ENCODE peak calls at places on chromosomes 1 and 21, in seven cellular contexts. K is tibial artery, D is mesenchymal stem cell, S is cardiac muscle cell, Z is fibroblast of lung, U is uterus, X is caudate nucleus. Q is an unnamed sample.

GRCh38 chr1:111596499-111596898 is 23.1 kb upstream of the RAP1A start:
- DNase-seq in K (no peak), D (no peak), S (no peak), Z (no peak), U (no peak), X (no peak), Q (no peak)

GRCh38 chr1:29698033-29698432 is 461.7 kb downstream of the PTPRU start:
- DNase-seq in K (no peak), D (peak; percentile 60), S (peak; percentile 40), Z (peak; percentile 66), U (no peak), X (no peak), Q (no peak)

GRCh38 chr21:44596068-44596725 is 3.9 kb upstream of the KRTAP10-6 start:
- DNase-seq in K (no peak), D (no peak), S (no peak), Z (no peak), U (no peak), X (no peak), Q (no peak)

GRCh38 chr1:116111196-116112021 is at the start of gene MAB21L3:
- DNase-seq in K (no peak), D (no peak), S (peak; percentile 12), Z (no peak), U (no peak), X (no peak), Q (no peak)

GRCh38 chr1:240672132-240672811 is 60.3 kb upstream of the GREM2 start:
- DNase-seq in K (no peak), D (peak; percentile 42), S (no peak), Z (no peak), U (no peak), X (no peak), Q (no peak)

GRCh38 chr1:76284842-76285241 is 210.3 kb downstream of the ST6GALNAC3 start:
- DNase-seq in K (no peak), D (no peak), S (no peak), Z (no peak), U (no peak), X (no peak), Q (no peak)

GRCh38 chr21:37587635-37588177 is 221.1 kb downstream of the DYRK1A start:
- DNase-seq in K (no peak), D (no peak), S (no peak), Z (no peak), U (no peak), X (no peak), Q (no peak)

GRCh38 chr1:88288571-88288970 is 395.5 kb upstream of the PKN2 start:
- DNase-seq in K (no peak), D (no peak), S (no peak), Z (no peak), U (no peak), X (no peak), Q (no peak)

GRCh38 chr1:228900099-228900965 is 165.1 kb downstream of the RHOU start:
- DNase-seq in K (peak; percentile 73), D (peak; percentile 46), S (no peak), Z (peak; percentile 53), U (peak; percentile 68), X (no peak), Q (no peak)

GRCh38 chr1:179366093-179366800 is 476 bp downstream of the AXDND1 start:
- DNase-seq in K (no peak), D (no peak), S (peak; percentile 9), Z (no peak), U (no peak), X (no peak), Q (no peak)

GRCh38 chr1:243286409-243287127 is 30.7 kb downstream of the SDCCAG8 start:
- DNase-seq in K (no peak), D (peak; percentile 54), S (no peak), Z (peak; percentile 62), U (no peak), X (no peak), Q (no peak)

GRCh38 chr1:44839561-44839960 is 3.5 kb downstream of the PTCH2 start:
- DNase-seq in K (no peak), D (no peak), S (no peak), Z (no peak), U (no peak), X (no peak), Q (no peak)

GRCh38 chr1:230303069-230303468 is 123.1 kb downstream of the PGBD5 start:
- DNase-seq in K (no peak), D (no peak), S (no peak), Z (no peak), U (no peak), X (no peak), Q (no peak)

GRCh38 chr1:247857069-247857985 is at the start of gene TRIM58:
- DNase-seq in K (no peak), D (peak; percentile 13), S (peak; percentile 81), Z (no peak), U (no peak), X (no peak), Q (no peak)

GRCh38 chr1:22289251-22289995 is 146.5 kb upstream of the WNT4 start:
- DNase-seq in K (no peak), D (peak; percentile 57), S (no peak), Z (no peak), U (no peak), X (no peak), Q (no peak)

GRCh38 chr1:200131551-200132125 is 104.1 kb downstream of the NR5A2 start:
- DNase-seq in K (no peak), D (peak; percentile 9), S (no peak), Z (no peak), U (no peak), X (no peak), Q (no peak)

GRCh38 chr1:234554478-234555311 is 55.3 kb downstream of the IRF2BP2 start:
- DNase-seq in K (no peak), D (peak; percentile 25), S (peak; percentile 87), Z (peak; percentile 36), U (peak; percentile 70), X (no peak), Q (no peak)

GRCh38 chr1:93723101-93723500 is 41.5 kb upstream of the BCAR3 start:
- DNase-seq in K (no peak), D (no peak), S (no peak), Z (no peak), U (no peak), X (no peak), Q (no peak)
- H3K27ac ChIP-seq in K (peak overlapping the region; percentile 71), D (no peak overlapping the region), S (no peak overlapping the region), Z (no peak overlapping the region), U (no peak overlapping the region), X (no peak overlapping the region), Q (no peak overlapping the region)

GRCh38 chr1:151346082-151346768 is 827 bp downstream of the RFX5 start:
- DNase-seq in K (no peak), D (no peak), S (no peak), Z (no peak), U (no peak), X (no peak), Q (no peak)

GRCh38 chr1:151343587-151343986 is 3.5 kb downstream of the RFX5 start:
- DNase-seq in K (no peak), D (no peak), S (no peak), Z (no peak), U (no peak), X (no peak), Q (no peak)

GRCh38 chr1:151346769-151347522 is at the start of gene RFX5:
- DNase-seq in K (peak; percentile 97), D (peak; percentile 99), S (peak; percentile 97), Z (peak; percentile 98), U (peak; percentile 91), X (peak; percentile 95), Q (peak; percentile 85)

GRCh38 chr1:151352001-151352718 is 5.1 kb upstream of the RFX5 start:
- DNase-seq in K (no peak), D (peak; percentile 47), S (no peak), Z (no peak), U (no peak), X (no peak), Q (no peak)

DNA sequence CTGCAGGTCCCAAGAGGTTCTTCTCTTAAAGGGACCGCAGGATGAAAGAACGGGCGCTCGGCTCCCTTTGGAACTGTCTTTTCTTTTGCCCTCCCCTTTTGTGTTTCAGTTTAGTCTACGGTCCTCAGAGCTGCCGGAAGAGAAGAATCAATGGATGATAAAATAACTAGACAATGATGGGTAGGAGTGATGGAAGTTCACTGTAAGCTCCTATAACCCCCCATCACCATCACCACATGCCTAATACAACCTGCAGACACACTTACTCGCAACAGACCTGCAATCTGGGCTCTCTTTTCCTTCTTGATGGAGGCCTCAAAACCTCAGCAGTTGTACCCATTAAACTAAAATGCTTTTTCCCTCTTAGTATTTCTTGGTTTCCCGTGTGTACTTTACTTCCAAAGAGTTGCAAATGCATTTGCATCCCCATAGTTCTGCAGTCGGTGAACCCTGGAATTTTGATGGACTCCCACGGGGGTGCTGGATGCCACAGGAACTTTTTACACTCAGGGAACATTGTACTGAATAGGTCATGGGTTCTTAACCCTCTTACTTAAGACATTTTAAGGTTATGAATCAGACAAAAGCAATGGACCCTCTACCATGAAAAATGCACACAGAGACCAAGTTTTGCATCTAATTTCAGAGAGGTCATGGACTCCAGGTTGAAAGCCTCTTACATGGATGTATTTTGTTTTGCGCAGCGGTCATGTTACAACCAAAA is 633 bp upstream of the RFX5 start:
- DNase-seq in K (no peak), D (peak; percentile 42), S (no peak), Z (no peak), U (no peak), X (no peak), Q (no peak)
- H3K27ac ChIP-seq in K (peak overlapping the region; percentile 89), D (peak overlapping the region; percentile 79), S (no peak overlapping the region), Z (peak overlapping the region; percentile 83), U (peak overlapping the region; percentile 87), X (peak overlapping the region; percentile 94), Q (peak overlapping the region; percentile 35)

DNA sequence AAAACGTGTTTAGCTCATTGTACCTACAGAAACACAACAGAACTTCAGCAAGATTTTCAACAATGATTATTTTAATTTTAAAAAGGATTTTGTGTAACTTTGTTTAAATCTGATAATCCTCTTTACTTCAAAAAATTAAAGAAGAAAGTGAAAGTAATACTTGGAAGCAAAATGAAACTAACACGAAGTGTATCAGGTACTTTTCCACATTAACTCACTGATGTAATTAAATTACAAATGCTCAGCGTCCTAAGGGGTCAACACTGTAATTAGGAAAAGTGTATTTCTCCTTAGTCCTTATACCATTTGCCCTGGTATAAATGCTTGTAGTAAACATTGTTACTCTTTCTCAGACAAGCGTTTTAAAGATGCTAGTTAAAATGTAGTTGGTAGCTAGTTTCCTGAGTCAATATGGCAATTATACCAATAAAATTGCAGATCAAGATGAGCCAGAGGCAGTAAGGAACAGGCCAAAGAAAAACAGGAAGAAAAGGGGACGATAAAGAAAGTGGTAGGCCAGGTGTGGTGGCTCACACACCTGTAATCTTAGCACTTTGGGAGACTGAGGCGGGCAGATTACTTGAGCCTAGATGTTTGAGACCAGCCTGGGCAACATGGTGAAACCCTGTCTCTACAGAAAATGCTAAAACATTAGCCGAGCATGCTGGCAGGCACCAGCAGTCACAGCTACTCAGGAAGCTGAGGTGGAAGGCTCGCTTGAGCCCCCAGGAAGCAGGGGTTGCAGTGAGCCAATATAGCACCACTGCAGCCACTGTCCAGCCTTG is 553.0 kb downstream of the SMYD3 start:
- DNase-seq in K (no peak), D (peak; percentile 56), S (no peak), Z (no peak), U (no peak), X (no peak), Q (no peak)
- H3K27ac ChIP-seq in K (peak overlapping the region; percentile 26), D (no peak overlapping the region), S (no peak overlapping the region), Z (peak overlapping the region; percentile 60), U (peak overlapping the region; percentile 72), X (no peak overlapping the region), Q (no peak overlapping the region)

DNA sequence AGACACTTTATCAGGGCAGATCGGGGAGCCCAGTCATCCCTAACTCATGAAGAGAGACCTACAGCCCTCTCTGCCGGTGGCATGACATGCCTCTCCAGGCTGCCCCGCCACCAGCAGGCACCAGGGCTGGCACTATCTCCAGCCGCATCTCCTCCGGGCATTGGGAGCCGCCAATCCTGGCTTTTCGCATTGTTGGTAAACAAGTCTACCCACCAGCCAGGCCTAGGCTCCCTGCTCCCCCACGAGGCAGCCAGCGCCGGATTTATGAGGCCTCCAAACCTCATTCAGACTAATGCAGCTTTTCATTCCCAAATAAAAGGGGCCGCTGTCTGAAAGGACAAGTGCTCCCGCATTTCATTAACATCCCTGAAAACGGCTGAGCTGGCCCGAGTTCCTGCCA is 3.4 kb upstream of the GRIK3 start:
- DNase-seq in K (no peak), D (no peak), S (no peak), Z (no peak), U (no peak), X (peak; percentile 46), Q (peak; percentile 30)
- H3K27ac ChIP-seq in K (no peak overlapping the region), D (no peak overlapping the region), S (no peak overlapping the region), Z (no peak overlapping the region), U (no peak overlapping the region), X (no peak overlapping the region), Q (no peak overlapping the region)

Q was measured in substantia nigra.